ENCODE peak calls at places on chromosomes 4 and X, in four cellular contexts. G is IMR-90, A is mesendoderm, Y is H1. Q is an unnamed sample.

GRCh38 chr4:85823295-85823694 is 348.3 kb downstream of the ARHGAP24 start:
- DNase-seq in A (peak), G (peak), Y (no peak), Q (peak)

GRCh38 chr4:6369924-6370645 is 100.4 kb downstream of the WFS1 start:
- DNase-seq in G (no peak), A (peak), Y (no peak), Q (peak)

GRCh38 chrX:103716967-103717366 is 6.3 kb downstream of the TMEM31 start:
- DNase-seq in G (peak), A (no peak), Y (no peak), Q (no peak)

GRCh38 chrX:109281478-109282275 is 200.2 kb downstream of the GUCY2F start:
- DNase-seq in Y (no peak), G (no peak), A (peak), Q (no peak)

GRCh38 chrX:115494133-115494532 is 66.8 kb upstream of the PLS3 start:
- DNase-seq in G (peak), A (no peak), Y (no peak), Q (no peak)

GRCh38 chrX:155873203-155873602 is 7.9 kb upstream of the VAMP7 start:
- DNase-seq in Y (no peak), A (no peak), G (no peak), Q (no peak)

GRCh38 chr4:165443276-165443675 is 64.5 kb downstream of the CPE start:
- DNase-seq in G (no peak), Y (no peak), A (no peak), Q (no peak)

GRCh38 chr4:151564321-151564720 is 155.3 kb downstream of the FHIP1A start:
- DNase-seq in A (no peak), Y (no peak), G (no peak), Q (no peak)

GRCh38 chr4:72326692-72327632 is 242.1 kb downstream of the ADAMTS3 start:
- DNase-seq in A (peak), Y (no peak), G (peak), Q (no peak)

DNA sequence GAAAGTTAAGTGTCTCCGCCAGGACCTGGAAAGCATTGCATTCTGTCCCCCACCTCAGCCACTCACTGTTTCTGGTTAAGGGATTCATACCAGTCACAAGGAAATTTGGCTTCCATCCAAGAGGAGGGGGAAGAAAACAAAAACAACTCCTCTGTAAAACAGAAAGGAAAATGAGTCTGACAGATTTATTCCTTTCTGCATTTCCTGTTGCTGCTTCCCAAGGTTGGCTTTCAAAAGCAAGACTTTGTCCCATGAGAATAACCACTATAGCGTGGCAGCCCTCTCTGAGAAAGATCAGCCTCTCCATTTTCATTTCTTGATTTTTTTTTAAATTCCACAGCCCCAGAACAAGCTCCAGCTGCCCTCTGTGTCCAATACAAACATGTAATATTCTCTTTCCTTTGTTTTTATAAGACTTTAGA is 90.9 kb upstream of the DCLK2 start:
- DNase-seq in Y (no peak), A (no peak), G (no peak), Q (no peak)
- H3K9ac ChIP-seq in Y (no peak), A (no peak), G (no peak), Q (no peak)

DNA sequence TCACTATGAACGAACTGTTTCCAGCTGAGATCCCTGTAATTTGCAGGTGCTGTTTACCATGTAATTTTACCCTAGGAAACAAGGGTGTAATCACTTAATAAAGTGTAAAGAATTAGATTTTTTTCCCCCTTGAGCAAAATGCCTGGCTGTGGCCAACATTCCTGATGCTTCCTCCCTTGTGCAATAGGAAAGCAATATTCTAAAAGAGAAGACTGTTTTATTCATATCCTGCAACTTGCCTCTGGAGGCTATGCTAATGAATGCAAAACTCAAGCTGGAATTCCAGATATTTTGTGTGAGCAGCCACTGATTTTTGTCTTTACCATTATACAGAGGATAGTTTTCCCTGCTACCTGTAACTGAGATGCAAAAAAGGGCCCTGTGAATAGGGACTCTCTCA is 98.0 kb downstream of the AWAT2 start:
- DNase-seq in G (no peak), Y (no peak), A (peak), Q (no peak)
- H4K5ac ChIP-seq in G (no peak), Y (no peak), A (no peak), Q (no peak)

GRCh38 chrX:10040961-10041360 is 73.8 kb downstream of the CLDN34 start:
- DNase-seq in Y (no peak), G (no peak), A (no peak), Q (no peak)
- H3K9ac ChIP-seq in Y (no peak), G (no peak), A (no peak), Q (no peak)

DNA sequence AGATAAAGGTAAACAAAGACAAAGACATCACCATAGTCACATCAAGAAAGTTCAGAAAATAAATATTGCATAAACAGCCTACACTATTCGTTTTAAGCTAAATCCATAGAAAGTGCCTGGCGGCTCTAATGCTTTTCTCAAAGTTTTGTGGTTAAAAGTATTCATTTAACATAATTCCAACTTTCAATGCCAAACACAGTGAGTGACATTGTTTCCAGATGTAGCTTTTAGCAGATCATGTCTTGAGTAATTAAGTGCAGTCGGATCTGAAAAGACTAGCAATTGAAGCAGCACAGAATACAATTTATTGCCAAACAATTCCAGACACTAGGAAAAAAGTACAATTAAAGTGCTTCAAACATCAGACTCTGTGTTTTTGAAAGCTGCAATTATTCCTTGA is 287.1 kb upstream of the ADGRL3 start:
- DNase-seq in G (no peak), Y (no peak), A (no peak), Q (no peak)
- H4K5ac ChIP-seq in G (no peak), Y (no peak), A (no peak), Q (no peak)

GRCh38 chrX:16842684-16843083 is 27.5 kb downstream of the RBBP7 start:
- DNase-seq in Y (no peak), A (no peak), G (no peak), Q (no peak)
- H3K9ac ChIP-seq in Y (no peak), A (no peak), G (no peak), Q (no peak)

DNA sequence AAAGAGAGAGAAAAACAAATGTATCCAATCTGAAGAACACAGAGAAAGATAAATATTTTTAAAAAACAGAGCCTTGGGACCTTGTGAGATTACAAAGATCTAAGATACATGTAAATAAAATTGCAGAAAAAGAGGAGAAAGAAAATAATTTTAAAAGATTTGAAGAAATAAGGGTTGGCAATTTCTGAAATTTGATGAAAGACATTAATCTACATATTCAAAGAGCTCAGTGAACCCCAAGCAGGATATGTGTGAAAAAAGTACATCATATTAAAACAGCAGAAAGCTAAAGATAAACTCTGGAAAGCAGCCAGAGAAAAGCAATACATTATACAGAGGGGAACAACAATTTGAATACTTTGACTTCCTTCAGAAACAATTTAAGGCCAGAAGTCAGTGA is 244.7 kb downstream of the ENOX2 start:
- DNase-seq in G (no peak), Y (no peak), A (no peak), Q (no peak)
- H4K5ac ChIP-seq in G (no peak), Y (no peak), A (no peak), Q (no peak)

DNA sequence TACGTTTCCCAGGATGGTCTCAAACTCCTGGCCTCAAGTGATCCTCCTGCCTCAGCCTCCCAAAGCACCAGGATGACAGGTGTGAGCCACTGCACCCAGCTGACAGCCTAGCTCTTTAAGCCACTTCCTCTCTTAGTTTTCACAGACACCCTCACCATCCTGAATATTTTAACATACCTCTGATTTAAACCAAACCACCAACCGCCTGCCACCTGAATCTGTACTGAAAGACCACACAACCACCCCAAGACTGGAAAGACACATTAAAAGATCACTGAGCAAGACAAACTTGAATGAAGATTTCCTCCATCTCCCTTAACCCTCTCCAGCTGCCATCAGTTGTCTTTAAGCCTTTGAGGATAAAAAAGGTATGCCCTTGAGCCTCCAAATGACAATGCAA is 110.6 kb downstream of the SH3KBP1 start:
- DNase-seq in Y (no peak), A (no peak), G (no peak), Q (no peak)
- H3K9ac ChIP-seq in Y (no peak), A (no peak), G (no peak), Q (no peak)

Q was measured in H9.